ENCODE peak calls at places on chromosomes 4 and X, in four cellular contexts. N is GM12878, C is GM12892, X is HepG2. G is an unnamed sample.
A peak's percentile ranks its signal among the peaks of the same experiment; 100 is the strongest.

GRCh38 chrX:148381603-148382002 is 118.8 kb upstream of the AFF2 start:
- DNase-seq in C (no peak), N (peak; percentile 8), X (no peak), G (no peak)

GRCh38 chr4:42048394-42048793 is 58.1 kb downstream of the SLC30A9 start:
- DNase-seq in X (no peak), N (no peak), C (no peak), G (no peak)

GRCh38 chr4:109722357-109722756 is 7.5 kb downstream of the PLA2G12A start:
- DNase-seq in C (no peak), N (no peak), X (no peak), G (no peak)

GRCh38 chrX:13250831-13251612 is 68.8 kb downstream of the ATXN3L start:
- DNase-seq in C (no peak), N (no peak), X (no peak), G (no peak)

GRCh38 chr4:181672751-181673150 is 570.5 kb upstream of the TENM3 start:
- DNase-seq in C (no peak), X (no peak), N (no peak), G (no peak)

GRCh38 chr4:128354205-128354821 is 66.7 kb upstream of the PGRMC2 start:
- DNase-seq in C (no peak), X (peak; percentile 30), N (no peak), G (no peak)

GRCh38 chrX:38061335-38061734 is 55.0 kb downstream of the SYTL5 start:
- DNase-seq in X (peak; percentile 14), N (no peak), C (no peak), G (no peak)

GRCh38 chr4:7664106-7664505 is 229.4 kb upstream of the PSAPL1 start:
- DNase-seq in C (no peak), N (no peak), X (no peak), G (no peak)

GRCh38 chr4:116516711-116517110 is 568.7 kb downstream of the TRAM1L1 start:
- DNase-seq in N (no peak), C (no peak), X (no peak), G (no peak)

GRCh38 chr4:8695237-8696219 is 103.0 kb downstream of the CPZ start:
- DNase-seq in X (no peak), N (no peak), C (no peak), G (no peak)

GRCh38 chr4:61838072-61838471 is 637.9 kb downstream of the ADGRL3 start:
- DNase-seq in N (no peak), C (no peak), X (no peak), G (no peak)

GRCh38 chr4:162485486-162485885 is 321.7 kb upstream of the FSTL5 start:
- DNase-seq in N (no peak), X (no peak), C (no peak), G (no peak)

GRCh38 chr4:3697033-3697432 is 69.2 kb upstream of the ADRA2C start:
- DNase-seq in X (no peak), C (no peak), N (no peak), G (no peak)

GRCh38 chrX:45479196-45479834 is 278.6 kb upstream of the DIPK2B start:
- DNase-seq in N (no peak), X (no peak), C (no peak), G (no peak)

GRCh38 chr4:94831607-94832006 is 73.9 kb downstream of the BMPR1B start:
- DNase-seq in C (no peak), X (no peak), N (no peak), G (no peak)

GRCh38 chr4:73417973-73418372 is 13.9 kb downstream of the ALB start:
- DNase-seq in C (no peak), X (no peak), N (no peak), G (no peak)

GRCh38 chrX:136745215-136746173 is 35.2 kb downstream of the ARHGEF6 start:
- DNase-seq in N (no peak), C (no peak), X (no peak), G (no peak)

GRCh38 chr4:85029453-85029852 is 63.0 kb upstream of the WDFY3 start:
- DNase-seq in C (no peak), N (no peak), X (no peak), G (no peak)

GRCh38 chr4:85028910-85029309 is 62.4 kb upstream of the WDFY3 start:
- DNase-seq in N (no peak), C (no peak), X (no peak), G (no peak)

GRCh38 chr4:85030156-85030555 is 63.7 kb upstream of the WDFY3 start:
- DNase-seq in X (no peak), C (no peak), N (no peak), G (no peak)

GRCh38 chr4:85019411-85019810 is 52.9 kb upstream of the WDFY3 start:
- DNase-seq in C (no peak), X (no peak), N (no peak), G (no peak)

GRCh38 chr4:85024671-85025070 is 58.2 kb upstream of the WDFY3 start:
- DNase-seq in N (no peak), C (no peak), X (no peak), G (no peak)
- TF ChIP-seq TAF1 in N (no peak), C (no peak), X (no peak), G (no peak)

GRCh38 chrX:81120270-81120935 is 81.3 kb downstream of the HMGN5 start:
- DNase-seq in X (no peak), N (no peak), C (no peak), G (no peak)

GRCh38 chrX:81120936-81121351 is 80.8 kb downstream of the HMGN5 start:
- DNase-seq in X (peak; percentile 18), N (peak; percentile 30), C (no peak), G (no peak)

GRCh38 chrX:81121513-81122363 is 80.0 kb downstream of the HMGN5 start:
- DNase-seq in C (peak; percentile 25), X (peak; percentile 41), N (peak; percentile 76), G (peak; percentile 32)
- TF ChIP-seq POLR2A in C (no peak), X (no peak), N (no peak), G (no peak)

DNA sequence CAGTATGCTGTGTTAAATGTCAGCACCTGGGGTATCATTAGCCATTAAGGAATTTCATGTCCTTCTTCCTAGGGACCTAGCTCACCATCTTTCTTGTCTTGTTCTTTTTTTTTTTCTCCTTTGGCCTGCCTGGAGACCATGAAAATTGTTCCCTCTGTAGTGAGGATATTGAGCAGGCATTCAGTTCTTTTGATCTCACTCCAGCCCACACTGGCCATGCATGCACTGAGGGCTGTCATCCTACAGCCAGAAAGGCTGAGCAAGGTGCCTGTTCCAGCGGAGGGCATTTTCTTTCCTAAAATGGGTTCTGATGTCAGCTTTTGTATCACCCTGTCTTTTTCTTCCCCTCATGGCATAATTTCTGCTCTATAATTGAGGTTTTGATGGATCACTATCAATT is 275.9 kb upstream of the HAND2 start:
- DNase-seq in X (no peak), C (no peak), N (no peak), G (no peak)
- TF ChIP-seq POLR2AphosphoS5 in X (no peak), C (no peak), N (no peak), G (no peak)

GRCh38 chrX:153728095-153728494 is 3.4 kb downstream of the ABCD1 start:
- DNase-seq in N (no peak), C (no peak), X (peak; percentile 37), G (no peak)

GRCh38 chrX:153726286-153727107 is 1.8 kb downstream of the ABCD1 start:
- DNase-seq in X (peak; percentile 75), C (peak; percentile 82), N (peak; percentile 48), G (peak; percentile 70)

GRCh38 chrX:153728951-153729631 is 4.4 kb downstream of the ABCD1 start:
- DNase-seq in X (no peak), C (no peak), N (no peak), G (no peak)

GRCh38 chrX:153725832-153726285 is 1.2 kb downstream of the ABCD1 start:
- DNase-seq in N (no peak), X (no peak), C (no peak), G (no peak)

DNA sequence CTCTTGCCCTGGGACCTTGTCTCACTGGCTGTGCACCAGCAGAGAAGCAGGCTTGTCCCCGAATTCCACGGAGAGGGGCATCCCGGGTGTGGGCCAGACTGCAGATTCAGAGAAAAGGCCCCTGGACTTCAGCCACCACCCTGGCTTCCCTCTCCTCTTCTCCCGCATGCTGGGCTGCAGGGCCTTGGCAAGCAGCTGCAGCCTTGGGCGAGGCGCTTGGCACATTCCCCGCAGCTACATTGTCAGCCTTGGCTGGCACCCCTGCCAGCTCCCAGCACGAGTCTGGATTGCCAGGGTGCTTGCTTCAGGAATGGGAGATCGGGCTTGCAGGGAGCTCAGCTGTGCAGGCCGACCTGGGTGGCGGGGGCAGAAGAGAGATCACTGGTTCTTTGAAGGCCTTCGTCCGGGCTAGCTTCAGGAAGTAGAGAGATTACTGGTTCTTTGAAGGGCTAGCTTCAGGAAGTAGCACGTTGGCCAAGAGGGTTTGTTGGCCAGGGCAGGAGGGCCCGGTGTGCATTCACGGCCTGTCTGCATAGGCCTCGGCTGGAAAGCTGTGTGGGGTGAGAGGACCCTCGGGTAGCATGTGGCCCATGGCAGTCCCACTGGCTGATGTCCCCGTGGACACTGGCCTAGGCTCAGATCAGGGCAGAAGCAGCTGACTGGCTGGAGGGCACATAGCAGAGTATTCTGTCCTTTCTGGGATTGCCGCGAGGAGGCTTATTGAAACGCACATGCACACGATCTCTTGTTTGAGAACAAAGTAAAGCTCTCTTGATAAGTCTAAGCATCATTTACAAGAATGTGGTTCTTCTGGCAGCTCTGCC is 2.7 kb downstream of the ABCD1 start:
- DNase-seq in C (no peak), X (peak; percentile 43), N (no peak), G (no peak)
- TF ChIP-seq TAF1 in C (no peak), X (no peak), N (no peak), G (no peak)

GRCh38 chrX:9598344-9598743 is 133.5 kb downstream of the TBL1X start:
- DNase-seq in N (no peak), X (no peak), C (no peak), G (no peak)
- TF ChIP-seq POLR2A in N (no peak), X (no peak), C (no peak), G (no peak)

G was measured in GM12891.